ENCODE peak calls at places on chromosomes 2 and 18, in eight cellular contexts. One of them, this sample, is unnamed.

GRCh38 chr2:95076705-95077520 is 44.7 kb downstream of the MRPS5 start:
- DNase-seq in GM23248: peak; percentile 68
- DNase-seq in epithelial cell of esophagus: peak; percentile 76
- DNase-seq in A549: peak; percentile 74
- DNase-seq in uterus: peak; percentile 30
- DNase-seq in psoas muscle: peak; percentile 80
- DNase-seq in right cardiac atrium: peak; percentile 86
- DNase-seq in GM12865: peak; percentile 81
- DNase-seq in this sample: peak; percentile 58

GRCh38 chr2:147204102-147204501 is 640.7 kb upstream of the ACVR2A start:
- DNase-seq in uterus: no peak
- DNase-seq in right cardiac atrium: no peak
- DNase-seq in epithelial cell of esophagus: peak; percentile 21
- DNase-seq in GM23248: peak; percentile 85
- DNase-seq in psoas muscle: no peak
- DNase-seq in GM12865: no peak
- DNase-seq in A549: no peak
- DNase-seq in this sample: no peak

GRCh38 chr2:36708119-36708741 is 11.7 kb downstream of the VIT start:
- DNase-seq in right cardiac atrium: no peak
- DNase-seq in GM23248: peak; percentile 82
- DNase-seq in psoas muscle: no peak
- DNase-seq in A549: no peak
- DNase-seq in uterus: no peak
- DNase-seq in epithelial cell of esophagus: peak; percentile 53
- DNase-seq in GM12865: no peak
- DNase-seq in this sample: no peak

GRCh38 chr2:1590611-1591460 is 153.5 kb downstream of the PXDN start:
- DNase-seq in epithelial cell of esophagus: no peak
- DNase-seq in A549: no peak
- DNase-seq in uterus: no peak
- DNase-seq in right cardiac atrium: no peak
- DNase-seq in GM12865: no peak
- DNase-seq in GM23248: no peak
- DNase-seq in psoas muscle: peak; percentile 58
- DNase-seq in this sample: no peak

GRCh38 chr2:41482659-41483058 is 565.2 kb upstream of the PKDCC start:
- DNase-seq in uterus: no peak
- DNase-seq in GM12865: no peak
- DNase-seq in epithelial cell of esophagus: no peak
- DNase-seq in A549: no peak
- DNase-seq in GM23248: no peak
- DNase-seq in right cardiac atrium: no peak
- DNase-seq in psoas muscle: no peak
- DNase-seq in this sample: no peak

GRCh38 chr2:141015339-141016047 is 1115.3 kb downstream of the LRP1B start:
- DNase-seq in psoas muscle: no peak
- DNase-seq in epithelial cell of esophagus: no peak
- DNase-seq in A549: no peak
- DNase-seq in GM23248: no peak
- DNase-seq in GM12865: no peak
- DNase-seq in uterus: no peak
- DNase-seq in right cardiac atrium: peak; percentile 53
- DNase-seq in this sample: no peak

GRCh38 chr2:52895726-52896340 is 871.8 kb upstream of the CHAC2 start:
- DNase-seq in GM12865: no peak
- DNase-seq in A549: no peak
- DNase-seq in psoas muscle: no peak
- DNase-seq in uterus: no peak
- DNase-seq in GM23248: no peak
- DNase-seq in epithelial cell of esophagus: no peak
- DNase-seq in right cardiac atrium: no peak
- DNase-seq in this sample: no peak

GRCh38 chr2:167748536-167748935 is 498.9 kb downstream of the STK39 start:
- DNase-seq in A549: no peak
- DNase-seq in right cardiac atrium: no peak
- DNase-seq in GM23248: no peak
- DNase-seq in psoas muscle: no peak
- DNase-seq in GM12865: no peak
- DNase-seq in uterus: no peak
- DNase-seq in epithelial cell of esophagus: no peak
- DNase-seq in this sample: no peak

GRCh38 chr2:142974288-142975024 is 97.0 kb downstream of the KYNU start:
- DNase-seq in right cardiac atrium: no peak
- DNase-seq in GM23248: peak; percentile 39
- DNase-seq in GM12865: peak; percentile 19
- DNase-seq in psoas muscle: no peak
- DNase-seq in epithelial cell of esophagus: peak; percentile 89
- DNase-seq in uterus: no peak
- DNase-seq in A549: peak; percentile 66
- DNase-seq in this sample: no peak

GRCh38 chr18:74546751-74547530 is 12.6 kb downstream of the CNDP1 start:
- DNase-seq in GM12865: peak; percentile 14
- DNase-seq in right cardiac atrium: no peak
- DNase-seq in uterus: peak; percentile 47
- DNase-seq in psoas muscle: peak; percentile 62
- DNase-seq in epithelial cell of esophagus: peak; percentile 37
- DNase-seq in A549: no peak
- DNase-seq in GM23248: peak; percentile 88
- DNase-seq in this sample: peak; percentile 74

GRCh38 chr2:63888490-63889402 is 47.0 kb downstream of the UGP2 start:
- DNase-seq in GM12865: peak; percentile 59
- DNase-seq in uterus: no peak
- DNase-seq in epithelial cell of esophagus: peak; percentile 53
- DNase-seq in GM23248: peak; percentile 61
- DNase-seq in A549: peak; percentile 65
- DNase-seq in psoas muscle: peak; percentile 56
- DNase-seq in right cardiac atrium: peak; percentile 37
- DNase-seq in this sample: peak; percentile 13

GRCh38 chr2:17578466-17578928 is 38.0 kb downstream of the VSNL1 start:
- DNase-seq in GM12865: peak; percentile 74
- DNase-seq in GM23248: no peak
- DNase-seq in right cardiac atrium: no peak
- DNase-seq in psoas muscle: no peak
- DNase-seq in epithelial cell of esophagus: no peak
- DNase-seq in A549: no peak
- DNase-seq in uterus: no peak
- DNase-seq in this sample: no peak

GRCh38 chr2:96207073-96207777 is 1.4 kb downstream of the STARD7 start:
- DNase-seq in GM12865: no peak
- DNase-seq in psoas muscle: no peak
- DNase-seq in A549: no peak
- DNase-seq in epithelial cell of esophagus: peak; percentile 29
- DNase-seq in right cardiac atrium: no peak
- DNase-seq in uterus: no peak
- DNase-seq in GM23248: peak; percentile 69
- DNase-seq in this sample: no peak

GRCh38 chr2:188664391-188664790 is 309.8 kb upstream of the COL3A1 start:
- DNase-seq in epithelial cell of esophagus: no peak
- DNase-seq in GM12865: no peak
- DNase-seq in A549: no peak
- DNase-seq in right cardiac atrium: no peak
- DNase-seq in psoas muscle: no peak
- DNase-seq in uterus: no peak
- DNase-seq in GM23248: no peak
- DNase-seq in this sample: no peak

DNA sequence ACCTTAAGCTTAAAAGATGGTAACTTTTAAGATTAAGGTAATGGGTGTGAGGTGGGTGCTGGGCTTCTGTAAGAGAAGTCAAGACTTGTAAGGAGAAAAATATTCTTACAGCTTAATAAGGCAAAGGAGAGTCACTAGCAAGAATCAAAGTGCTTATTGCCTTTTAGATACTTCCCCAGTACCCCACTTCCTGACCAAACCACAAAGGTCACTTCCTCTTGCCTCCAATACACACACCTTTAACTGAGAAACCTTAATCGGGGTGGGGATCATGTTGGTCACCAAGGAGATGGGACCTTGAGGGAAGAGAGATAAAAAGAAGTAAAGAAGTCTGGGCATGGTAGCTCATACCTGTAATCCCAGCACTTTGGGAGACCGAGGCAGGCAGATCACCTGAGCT is 10.6 kb upstream of the ATG16L1 start:
- DNase-seq in GM12865: peak; percentile 73
- DNase-seq in psoas muscle: no peak
- DNase-seq in uterus: no peak
- DNase-seq in A549: no peak
- DNase-seq in epithelial cell of esophagus: no peak
- DNase-seq in right cardiac atrium: no peak
- DNase-seq in GM23248: no peak
- DNase-seq in this sample: no peak
- H3K4me3 ChIP-seq in GM12865: no peak overlapping the region
- H3K4me3 ChIP-seq in psoas muscle: no peak overlapping the region
- H3K4me3 ChIP-seq in uterus: no peak overlapping the region
- H3K4me3 ChIP-seq in A549: no peak overlapping the region
- H3K4me3 ChIP-seq in epithelial cell of esophagus: no peak overlapping the region
- H3K4me3 ChIP-seq in right cardiac atrium: no peak overlapping the region
- H3K4me3 ChIP-seq in GM23248: no peak overlapping the region
- H3K4me3 ChIP-seq in this sample: no peak overlapping the region

GRCh38 chr2:101763496-101764333 is 66.2 kb downstream of the MAP4K4 start:
- DNase-seq in GM23248: peak; percentile 35
- DNase-seq in right cardiac atrium: no peak
- DNase-seq in psoas muscle: no peak
- DNase-seq in GM12865: no peak
- DNase-seq in uterus: no peak
- DNase-seq in epithelial cell of esophagus: no peak
- DNase-seq in A549: peak; percentile 41
- DNase-seq in this sample: no peak

GRCh38 chr2:101768480-101769077 is 71.1 kb downstream of the MAP4K4 start:
- DNase-seq in GM23248: no peak
- DNase-seq in right cardiac atrium: no peak
- DNase-seq in A549: no peak
- DNase-seq in uterus: no peak
- DNase-seq in epithelial cell of esophagus: no peak
- DNase-seq in psoas muscle: no peak
- DNase-seq in GM12865: no peak
- DNase-seq in this sample: no peak

GRCh38 chr2:101770672-101771071 is 73.2 kb downstream of the MAP4K4 start:
- DNase-seq in GM12865: peak; percentile 72
- DNase-seq in right cardiac atrium: no peak
- DNase-seq in GM23248: peak; percentile 63
- DNase-seq in psoas muscle: no peak
- DNase-seq in A549: peak; percentile 67
- DNase-seq in epithelial cell of esophagus: peak; percentile 62
- DNase-seq in uterus: no peak
- DNase-seq in this sample: no peak

GRCh38 chr2:101766337-101766736 is 68.8 kb downstream of the MAP4K4 start:
- DNase-seq in psoas muscle: no peak
- DNase-seq in A549: no peak
- DNase-seq in uterus: no peak
- DNase-seq in GM12865: no peak
- DNase-seq in epithelial cell of esophagus: no peak
- DNase-seq in right cardiac atrium: no peak
- DNase-seq in GM23248: no peak
- DNase-seq in this sample: no peak

DNA sequence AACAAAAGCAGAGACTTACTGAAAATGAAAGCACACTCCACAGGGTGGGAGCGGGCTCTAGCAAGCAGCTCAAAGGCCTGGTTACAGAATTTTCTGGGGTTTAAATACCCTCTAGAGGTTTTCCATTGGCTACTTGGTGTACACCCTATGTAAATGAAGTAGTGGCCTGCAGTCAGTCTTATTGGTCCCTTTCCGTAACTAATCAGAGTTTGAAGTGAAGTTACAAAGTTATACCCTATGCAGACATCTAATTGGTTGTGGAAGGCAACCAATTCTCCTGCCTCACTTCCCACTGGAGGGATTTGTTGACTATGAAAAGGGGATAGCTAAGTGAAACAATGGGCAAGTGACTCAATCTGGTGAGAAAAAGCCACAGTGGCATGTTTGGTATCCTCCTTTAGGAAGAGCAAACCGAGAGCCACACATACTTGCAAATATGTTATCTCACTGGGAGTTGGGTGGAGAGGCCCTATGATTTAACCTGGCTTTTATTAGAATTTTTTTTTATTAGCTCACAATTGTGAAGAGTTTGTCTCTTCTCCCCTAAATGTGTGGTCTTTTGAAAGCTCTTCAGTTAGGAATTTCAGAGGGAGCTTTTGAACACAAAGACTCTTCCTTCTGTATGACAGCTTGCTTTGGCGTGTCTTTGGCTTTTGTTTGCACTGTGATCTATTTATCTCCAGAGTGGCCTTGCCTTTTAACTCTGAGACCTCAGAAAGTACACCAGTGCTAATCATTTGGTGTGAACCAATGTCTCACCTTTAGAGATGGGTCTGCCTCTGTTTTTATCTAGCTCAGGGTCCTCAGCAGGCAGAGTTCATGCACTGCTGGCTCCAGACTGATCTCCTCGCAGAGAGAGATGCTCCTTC is 69.6 kb downstream of the MAP4K4 start:
- DNase-seq in epithelial cell of esophagus: peak; percentile 77
- DNase-seq in psoas muscle: no peak
- DNase-seq in right cardiac atrium: no peak
- DNase-seq in GM23248: peak; percentile 93
- DNase-seq in GM12865: no peak
- DNase-seq in A549: peak; percentile 70
- DNase-seq in uterus: no peak
- DNase-seq in this sample: no peak
- H3K4me3 ChIP-seq in epithelial cell of esophagus: no peak overlapping the region
- H3K4me3 ChIP-seq in psoas muscle: no peak overlapping the region
- H3K4me3 ChIP-seq in right cardiac atrium: no peak overlapping the region
- H3K4me3 ChIP-seq in GM23248: peak overlapping the region; percentile 25
- H3K4me3 ChIP-seq in GM12865: no peak overlapping the region
- H3K4me3 ChIP-seq in A549: peak overlapping the region; percentile 1
- H3K4me3 ChIP-seq in uterus: no peak overlapping the region
- H3K4me3 ChIP-seq in this sample: no peak overlapping the region

DNA sequence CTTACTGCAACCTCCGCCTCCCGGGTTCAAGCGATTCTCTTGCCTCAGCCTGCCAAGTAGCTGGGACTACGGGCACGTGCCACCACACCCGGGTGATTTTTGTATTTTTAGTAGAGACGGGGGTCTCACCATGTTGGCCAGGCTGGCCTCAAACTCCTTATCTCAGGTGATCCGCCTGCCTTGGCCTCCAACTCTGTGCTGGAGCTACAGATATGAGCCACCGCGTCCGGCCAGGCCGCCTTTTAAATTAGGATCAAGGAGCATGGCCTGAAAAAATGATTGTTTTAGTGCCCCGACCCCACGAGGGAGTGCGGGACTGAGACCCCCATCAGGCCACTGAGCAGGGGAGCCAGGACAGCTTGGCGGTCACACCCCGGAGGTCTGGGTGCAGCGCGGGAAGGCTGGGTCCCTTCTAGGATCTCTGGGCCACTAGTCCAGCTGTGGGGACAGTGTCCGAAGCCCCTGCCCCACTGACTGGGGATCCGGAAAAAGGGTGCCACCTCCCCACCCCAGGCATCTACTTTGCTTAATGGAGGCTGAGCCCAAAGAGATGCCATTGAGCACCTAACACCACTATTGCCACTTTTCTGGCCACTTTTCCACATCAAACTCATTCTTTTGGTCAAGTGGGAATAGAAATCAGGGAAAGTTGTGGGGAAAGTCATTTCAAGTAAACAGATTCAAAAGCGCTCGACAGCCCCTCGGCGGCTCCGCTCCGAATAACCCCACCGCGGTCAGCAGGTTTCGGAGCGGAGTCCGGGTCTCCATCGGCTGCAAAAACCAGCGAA is 19.7 kb upstream of the DNMT3A start:
- DNase-seq in epithelial cell of esophagus: no peak
- DNase-seq in right cardiac atrium: no peak
- DNase-seq in uterus: no peak
- DNase-seq in psoas muscle: peak; percentile 56
- DNase-seq in A549: no peak
- DNase-seq in GM12865: no peak
- DNase-seq in GM23248: no peak
- DNase-seq in this sample: no peak
- H3K4me3 ChIP-seq in epithelial cell of esophagus: peak overlapping the region; percentile 13
- H3K4me3 ChIP-seq in right cardiac atrium: peak overlapping the region; percentile 13
- H3K4me3 ChIP-seq in uterus: no peak overlapping the region
- H3K4me3 ChIP-seq in psoas muscle: peak overlapping the region; percentile 55
- H3K4me3 ChIP-seq in A549: peak overlapping the region; percentile 30
- H3K4me3 ChIP-seq in GM12865: no peak overlapping the region
- H3K4me3 ChIP-seq in GM23248: peak overlapping the region; percentile 72
- H3K4me3 ChIP-seq in this sample: peak overlapping the region; percentile 46

GRCh38 chr2:176003958-176004357 is 1.9 kb upstream of the LNPK start:
- DNase-seq in uterus: no peak
- DNase-seq in epithelial cell of esophagus: no peak
- DNase-seq in A549: no peak
- DNase-seq in psoas muscle: no peak
- DNase-seq in right cardiac atrium: no peak
- DNase-seq in GM12865: no peak
- DNase-seq in GM23248: no peak
- DNase-seq in this sample: no peak
- H3K4me3 ChIP-seq in uterus: no peak overlapping the region
- H3K4me3 ChIP-seq in epithelial cell of esophagus: no peak overlapping the region
- H3K4me3 ChIP-seq in A549: no peak overlapping the region
- H3K4me3 ChIP-seq in psoas muscle: peak overlapping the region; percentile 91
- H3K4me3 ChIP-seq in right cardiac atrium: no peak overlapping the region
- H3K4me3 ChIP-seq in GM12865: no peak overlapping the region
- H3K4me3 ChIP-seq in GM23248: no peak overlapping the region
- H3K4me3 ChIP-seq in this sample: peak overlapping the region; percentile 75

This sample was measured in heart left ventricle.